ENCODE peak calls at places on chromosomes 6 and 20, in four cellular contexts. D is heart left ventricle, J is right lobe of liver, H is GM23338. G is an unnamed sample.
A peak's percentile ranks its signal among the peaks of the same experiment; 100 is the strongest.

GRCh38 chr6:42451146-42451594 is 556 bp downstream of the TRERF1 start:
- DNase-seq in H (no peak), J (no peak), D (no peak), G (no peak)

GRCh38 chr6:18406955-18407738 is 20.0 kb downstream of the RNF144B start:
- DNase-seq in H (no peak), D (no peak), J (no peak), G (no peak)

GRCh38 chr6:68087399-68088133 is 547.5 kb upstream of the ADGRB3 start:
- DNase-seq in D (no peak), H (no peak), J (no peak), G (no peak)

GRCh38 chr6:143328885-143329284 is 121.6 kb downstream of the ADAT2 start:
- DNase-seq in D (no peak), J (no peak), H (no peak), G (no peak)

GRCh38 chr6:130420911-130421310 is 55.1 kb downstream of the TMEM200A start:
- DNase-seq in D (no peak), J (no peak), H (peak; percentile 7), G (no peak)

GRCh38 chr6:110040716-110041115 is 62.6 kb downstream of the GPR6 start:
- DNase-seq in D (no peak), J (no peak), H (no peak), G (no peak)

GRCh38 chr6:107616776-107617175 is 126.9 kb downstream of the SOBP start:
- DNase-seq in D (no peak), J (no peak), H (no peak), G (no peak)

GRCh38 chr6:98452721-98453120 is 381.7 kb upstream of the POU3F2 start:
- DNase-seq in J (no peak), H (no peak), D (no peak), G (no peak)

GRCh38 chr6:27617046-27617687 is 144.3 kb upstream of the ZNF184 start:
- DNase-seq in D (no peak), H (peak; percentile 54), J (no peak), G (no peak)

GRCh38 chr6:73348550-73349204 is 5.4 kb downstream of the DPPA5 start:
- DNase-seq in D (no peak), H (peak; percentile 42), J (no peak), G (no peak)

GRCh38 chr6:73354389-73354651 is 244 bp upstream of the DPPA5 start:
- DNase-seq in J (no peak), D (no peak), H (no peak), G (no peak)

GRCh38 chr6:73349311-73349710 is 4.8 kb downstream of the DPPA5 start:
- DNase-seq in D (no peak), H (peak; percentile 93), J (no peak), G (no peak)

DNA sequence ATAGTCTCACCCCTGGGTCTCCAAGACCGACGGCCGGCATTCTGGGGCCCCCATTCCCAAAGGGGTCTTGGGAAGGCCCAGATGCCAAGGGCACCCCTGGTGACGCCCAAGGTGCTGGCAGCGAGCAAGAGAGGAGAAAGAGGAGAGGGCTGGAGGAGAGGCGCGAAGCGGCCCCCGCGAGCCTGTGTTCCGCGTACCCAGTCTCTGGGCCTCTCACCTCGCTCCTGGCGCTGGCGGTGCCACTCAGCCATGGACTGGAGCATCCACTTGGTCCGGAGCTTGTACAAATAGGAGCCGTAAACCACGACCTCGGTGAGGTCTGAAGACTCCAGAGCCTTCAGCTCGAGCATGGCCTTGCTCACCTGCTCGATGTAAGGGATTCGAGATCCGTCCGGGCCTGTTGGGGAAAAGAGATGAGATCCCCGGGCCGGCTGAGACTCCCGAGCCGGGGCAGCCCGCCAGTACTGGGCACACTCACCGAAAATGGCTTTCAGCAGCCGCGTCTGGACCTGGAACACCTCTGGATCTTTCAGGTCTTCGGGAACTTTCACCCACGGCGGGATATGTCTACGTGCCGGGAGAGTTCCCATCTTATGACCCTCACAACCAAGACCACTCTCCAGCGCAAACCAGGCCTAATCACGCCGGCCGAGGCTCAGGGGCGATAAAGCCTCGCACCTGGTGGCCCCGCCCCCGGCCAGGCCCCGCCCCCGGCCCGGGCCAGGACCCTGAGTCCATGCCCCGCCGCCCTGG is at the start of gene DPPA5:
- DNase-seq in D (no peak), J (no peak), H (peak; percentile 50), G (no peak)
- H3K27ac ChIP-seq in D (no peak within 1 kb of the TSS), J (no peak within 1 kb of the TSS), H (no peak within 1 kb of the TSS), G (no peak within 1 kb of the TSS)

GRCh38 chr20:61112515-61112914 is 139.5 kb upstream of the CDH4 start:
- DNase-seq in D (no peak), J (no peak), H (no peak), G (no peak)

GRCh38 chr20:61113731-61114130 is 138.3 kb upstream of the CDH4 start:
- DNase-seq in H (no peak), J (no peak), D (no peak), G (no peak)

GRCh38 chr20:61114776-61115175 is 137.3 kb upstream of the CDH4 start:
- DNase-seq in J (no peak), H (no peak), D (no peak), G (no peak)

GRCh38 chr20:61105395-61105794 is 146.7 kb upstream of the CDH4 start:
- DNase-seq in J (no peak), H (no peak), D (no peak), G (peak; percentile 68)

DNA sequence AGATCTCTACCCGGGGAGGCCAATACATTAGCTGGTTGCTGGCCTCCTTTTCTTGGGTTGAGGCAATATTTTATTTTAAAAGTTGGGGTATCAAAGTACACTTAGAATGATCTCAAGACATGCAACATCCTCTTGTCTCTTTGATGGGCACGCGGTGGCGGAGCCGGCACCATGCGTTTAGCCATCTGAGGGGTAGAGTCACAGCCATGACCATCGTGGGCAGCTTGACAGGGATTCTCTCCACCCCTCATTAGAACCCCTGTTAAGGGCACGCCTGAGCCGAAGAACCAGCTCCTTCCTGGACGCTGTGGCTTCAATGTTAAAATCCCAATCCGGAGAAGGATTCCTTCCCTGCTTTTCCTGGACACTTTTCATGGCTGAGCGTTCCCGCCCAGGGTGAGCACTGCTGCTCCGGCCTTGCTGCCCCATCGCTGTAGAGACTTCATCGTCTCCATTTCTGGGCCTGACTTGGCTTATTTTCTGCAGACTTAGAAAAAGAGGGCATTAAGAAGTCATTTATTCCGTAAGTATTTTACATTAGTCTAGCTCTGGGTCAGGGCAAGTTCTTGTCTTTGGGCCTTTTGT is 142.7 kb upstream of the CDH4 start:
- DNase-seq in H (no peak), J (no peak), D (no peak), G (no peak)
- H3K4me1 ChIP-seq in H (no peaks in the 10 kb centered on the region), J (no peaks in the 10 kb centered on the region), D (no peaks in the 10 kb centered on the region), G (no peaks in the 10 kb centered on the region)

GRCh38 chr20:34922654-34923381 is 32.8 kb downstream of the GSS start:
- DNase-seq in H (no peak), J (no peak), D (no peak), G (peak; percentile 88)

GRCh38 chr20:34927736-34928135 is 27.9 kb downstream of the GSS start:
- DNase-seq in H (no peak), J (no peak), D (no peak), G (no peak)

GRCh38 chr20:34925981-34926380 is 29.6 kb downstream of the GSS start:
- DNase-seq in H (no peak), D (no peak), J (no peak), G (no peak)

GRCh38 chr20:34923414-34923813 is 32.2 kb downstream of the GSS start:
- DNase-seq in J (no peak), D (no peak), H (no peak), G (no peak)

DNA sequence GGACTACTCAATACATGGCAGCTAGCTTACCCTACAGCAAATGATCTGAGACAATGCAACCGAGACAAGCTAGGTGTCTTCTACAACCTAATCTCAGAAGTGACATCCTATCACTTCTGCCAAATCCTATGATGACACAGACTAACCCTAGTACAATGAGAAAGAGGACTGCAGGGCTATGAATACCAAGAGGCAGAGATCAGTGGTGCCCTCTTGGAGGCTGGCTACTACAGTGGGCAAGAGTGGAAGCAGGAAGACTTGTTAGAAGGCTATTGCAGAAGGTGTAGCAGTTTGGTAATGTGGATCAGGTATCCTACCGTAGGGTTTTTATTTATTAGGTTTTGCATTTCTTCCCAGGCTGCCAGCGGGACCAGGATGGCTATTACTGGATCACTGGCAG is 30.3 kb downstream of the GSS start:
- DNase-seq in D (no peak), H (no peak), J (no peak), G (no peak)
- H3K36me3 ChIP-seq in D (peaks cover 77% of the 10 kb centered on the region), H (peaks cover 15% of the 10 kb centered on the region), J (peaks cover 32% of the 10 kb centered on the region), G (peaks cover 97% of the 10 kb centered on the region)

DNA sequence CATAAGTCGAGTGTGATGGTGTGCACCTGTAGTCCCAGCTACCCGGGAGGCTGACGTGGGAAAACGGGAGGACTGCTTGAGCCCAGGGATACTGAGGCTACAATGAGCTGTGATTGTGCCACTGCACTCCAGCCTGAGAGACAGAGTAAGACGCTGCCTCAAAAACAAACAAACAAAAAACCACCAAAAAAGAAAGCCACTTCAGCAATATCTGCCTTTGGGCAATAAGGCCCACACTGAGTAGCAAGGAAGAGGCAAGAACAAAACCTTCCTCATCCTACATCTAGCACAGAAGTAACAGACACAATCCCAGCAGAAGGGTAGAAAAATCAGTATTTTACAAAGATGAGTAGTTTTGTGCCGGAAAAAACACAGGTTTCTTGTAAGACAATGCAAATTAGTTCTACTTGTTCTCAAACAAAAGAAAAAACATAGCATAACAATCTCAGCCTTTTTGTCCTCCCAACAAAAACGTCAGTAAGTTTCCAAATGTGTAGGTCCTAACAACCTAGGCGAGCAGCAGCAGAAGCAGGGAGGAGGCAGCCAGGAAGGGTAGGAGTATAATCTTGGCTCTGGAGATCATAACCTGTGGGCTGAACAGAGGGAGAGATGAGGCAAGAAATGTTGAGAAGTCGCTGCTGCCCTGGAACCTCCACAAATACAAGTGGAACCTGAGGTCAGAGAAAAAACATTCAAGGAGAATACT is 5.7 kb downstream of the PPP1R10 start:
- DNase-seq in H (no peak), J (no peak), D (no peak), G (no peak)
- H3K27ac ChIP-seq in H (no peak overlapping the region), J (no peak overlapping the region), D (no peak overlapping the region), G (no peak overlapping the region)

DNA sequence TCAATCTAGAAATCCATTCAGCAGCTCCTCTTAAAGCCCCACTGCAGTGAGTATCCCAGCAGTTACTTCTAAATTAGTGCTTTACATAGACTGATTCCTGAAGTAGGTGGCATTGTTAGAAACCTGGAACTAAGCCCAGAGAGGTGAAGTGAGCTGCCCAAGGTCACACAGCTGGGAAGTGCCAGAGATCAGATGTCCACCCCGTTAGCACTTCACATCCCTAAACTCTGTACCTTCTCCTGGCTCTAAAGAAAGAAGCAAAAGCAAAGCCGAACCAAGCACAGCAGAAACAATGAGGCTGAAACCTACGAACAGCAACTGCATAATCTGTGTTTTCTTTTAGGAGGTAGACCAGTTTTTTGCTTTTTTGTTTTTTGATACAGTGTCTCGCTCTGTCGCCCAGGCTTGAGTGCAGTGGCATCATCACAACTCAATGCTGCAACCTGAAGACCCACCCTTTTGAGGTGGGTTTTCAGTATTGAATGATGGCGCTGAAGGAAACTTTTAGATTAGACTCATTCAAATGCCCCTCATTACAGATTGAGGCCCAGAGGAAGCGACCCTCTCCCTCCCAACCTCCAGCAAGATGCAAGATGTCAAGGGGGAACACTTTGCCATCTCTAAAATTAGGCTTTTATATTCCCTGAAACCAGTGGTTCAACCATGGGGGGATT is 3.2 kb upstream of the ZMYND8 start:
- DNase-seq in D (no peak), H (no peak), J (peak; percentile 23), G (no peak)
- H3K4me1 ChIP-seq in D (peaks cover 29% of the 10 kb centered on the region), H (peaks cover 82% of the 10 kb centered on the region), J (peaks cover 67% of the 10 kb centered on the region), G (peaks cover 64% of the 10 kb centered on the region)

G was measured in RWPE2.